ENCODE peak calls at places on chromosomes 11 and 22, in five cellular contexts. One of them, this sample, is unnamed.
A peak's percentile ranks its signal among the peaks of the same experiment; 100 is the strongest.

GRCh38 chr11:119468511-119468910 is 45.5 kb upstream of the THY1 start:
- DNase-seq in endothelial cell of umbilical vein: no peak
- DNase-seq in transverse colon: no peak
- DNase-seq in right atrium auricular region: peak; percentile 34
- DNase-seq in cardiac muscle cell: no peak
- DNase-seq in this sample: no peak

GRCh38 chr22:38110863-38111852 is 674 bp upstream of the BAIAP2L2 start:
- DNase-seq in transverse colon: peak; percentile 81
- DNase-seq in right atrium auricular region: no peak
- DNase-seq in cardiac muscle cell: no peak
- DNase-seq in endothelial cell of umbilical vein: no peak
- DNase-seq in this sample: no peak

GRCh38 chr22:30047364-30047738 is 32.9 kb upstream of the HORMAD2 start:
- DNase-seq in cardiac muscle cell: no peak
- DNase-seq in transverse colon: no peak
- DNase-seq in right atrium auricular region: no peak
- DNase-seq in endothelial cell of umbilical vein: no peak
- DNase-seq in this sample: peak; percentile 26

GRCh38 chr11:114080219-114080618 is 20.7 kb downstream of the ZBTB16 start:
- DNase-seq in endothelial cell of umbilical vein: peak; percentile 80
- DNase-seq in cardiac muscle cell: no peak
- DNase-seq in right atrium auricular region: no peak
- DNase-seq in transverse colon: no peak
- DNase-seq in this sample: peak; percentile 67

GRCh38 chr11:43681543-43681942 is 1.0 kb downstream of the HSD17B12 start:
- DNase-seq in right atrium auricular region: no peak
- DNase-seq in endothelial cell of umbilical vein: no peak
- DNase-seq in transverse colon: no peak
- DNase-seq in cardiac muscle cell: peak; percentile 13
- DNase-seq in this sample: no peak

GRCh38 chr22:39502109-39502788 is at the start of gene MIEF1:
- DNase-seq in transverse colon: peak; percentile 99
- DNase-seq in cardiac muscle cell: peak; percentile 98
- DNase-seq in endothelial cell of umbilical vein: peak; percentile 96
- DNase-seq in right atrium auricular region: peak; percentile 98
- DNase-seq in this sample: peak; percentile 98

GRCh38 chr11:117328414-117329010 is 858 bp downstream of the CEP164 start:
- DNase-seq in cardiac muscle cell: peak; percentile 74
- DNase-seq in endothelial cell of umbilical vein: peak; percentile 67
- DNase-seq in transverse colon: peak; percentile 28
- DNase-seq in right atrium auricular region: peak; percentile 72
- DNase-seq in this sample: peak; percentile 41

GRCh38 chr11:120771551-120772060 is 252.3 kb upstream of the TBCEL start:
- DNase-seq in endothelial cell of umbilical vein: no peak
- DNase-seq in cardiac muscle cell: no peak
- DNase-seq in transverse colon: no peak
- DNase-seq in right atrium auricular region: peak; percentile 5
- DNase-seq in this sample: no peak

GRCh38 chr22:48695731-48696305 is 1131.9 kb downstream of the BRD1 start:
- DNase-seq in endothelial cell of umbilical vein: no peak
- DNase-seq in transverse colon: no peak
- DNase-seq in cardiac muscle cell: no peak
- DNase-seq in right atrium auricular region: no peak
- DNase-seq in this sample: no peak

GRCh38 chr11:64768300-64768694 is 8.5 kb upstream of the PYGM start:
- DNase-seq in transverse colon: no peak
- DNase-seq in cardiac muscle cell: no peak
- DNase-seq in endothelial cell of umbilical vein: no peak
- DNase-seq in right atrium auricular region: no peak
- DNase-seq in this sample: no peak
- H3K27ac ChIP-seq in transverse colon: no peak overlapping the region
- H3K27ac ChIP-seq in cardiac muscle cell: peak overlapping the region; percentile 13
- H3K27ac ChIP-seq in endothelial cell of umbilical vein: no peak overlapping the region
- H3K27ac ChIP-seq in right atrium auricular region: no peak overlapping the region
- H3K27ac ChIP-seq in this sample: no peak overlapping the region

DNA sequence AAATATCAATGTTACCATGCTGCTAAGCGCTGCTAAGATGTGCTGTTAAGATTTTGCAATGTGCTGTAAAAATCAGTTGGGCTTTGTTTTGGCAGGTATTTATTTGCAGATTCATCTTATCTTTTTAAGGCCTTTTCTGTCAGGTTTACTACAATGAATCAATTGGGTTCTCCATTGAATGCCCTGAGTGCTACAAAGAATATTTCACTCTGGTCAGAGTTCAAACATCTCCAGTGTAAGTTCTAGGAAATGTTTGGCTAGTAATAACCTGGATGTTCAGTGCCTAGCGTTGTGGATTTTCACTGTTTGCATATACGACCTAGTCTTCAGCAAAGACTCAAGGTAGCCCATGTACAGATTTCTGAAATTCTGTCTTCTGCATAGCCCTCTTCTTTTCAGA is 36.0 kb downstream of the RSF1 start:
- DNase-seq in transverse colon: no peak
- DNase-seq in endothelial cell of umbilical vein: no peak
- DNase-seq in right atrium auricular region: no peak
- DNase-seq in cardiac muscle cell: no peak
- DNase-seq in this sample: no peak
- H3K4me1 ChIP-seq in transverse colon: no peaks in the 10 kb centered on the region
- H3K4me1 ChIP-seq in endothelial cell of umbilical vein: no peaks in the 10 kb centered on the region
- H3K4me1 ChIP-seq in right atrium auricular region: no peaks in the 10 kb centered on the region
- H3K4me1 ChIP-seq in cardiac muscle cell: peaks cover 7% of the 10 kb centered on the region
- H3K4me1 ChIP-seq in this sample: no peaks in the 10 kb centered on the region

GRCh38 chr22:22235564-22235963 is 9.0 kb upstream of the VPREB1 start:
- DNase-seq in right atrium auricular region: no peak
- DNase-seq in transverse colon: peak; percentile 46
- DNase-seq in cardiac muscle cell: no peak
- DNase-seq in endothelial cell of umbilical vein: peak; percentile 22
- DNase-seq in this sample: peak; percentile 48
- H3K9me3 ChIP-seq in right atrium auricular region: no peaks in the 10 kb centered on the region
- H3K9me3 ChIP-seq in transverse colon: no peaks in the 10 kb centered on the region
- H3K9me3 ChIP-seq in cardiac muscle cell: no peaks in the 10 kb centered on the region
- H3K9me3 ChIP-seq in endothelial cell of umbilical vein: no peaks in the 10 kb centered on the region
- H3K9me3 ChIP-seq in this sample: no peaks in the 10 kb centered on the region

GRCh38 chr22:36727927-36728488 is 24.5 kb upstream of the CACNG2 start:
- DNase-seq in right atrium auricular region: no peak
- DNase-seq in endothelial cell of umbilical vein: no peak
- DNase-seq in cardiac muscle cell: no peak
- DNase-seq in transverse colon: no peak
- DNase-seq in this sample: no peak
- H3K27ac ChIP-seq in right atrium auricular region: no peak overlapping the region
- H3K27ac ChIP-seq in endothelial cell of umbilical vein: no peak overlapping the region
- H3K27ac ChIP-seq in cardiac muscle cell: no peak overlapping the region
- H3K27ac ChIP-seq in transverse colon: no peak overlapping the region
- H3K27ac ChIP-seq in this sample: no peak overlapping the region

GRCh38 chr11:9396310-9396709 is 11.9 kb downstream of the IPO7 start:
- DNase-seq in cardiac muscle cell: no peak
- DNase-seq in transverse colon: no peak
- DNase-seq in right atrium auricular region: no peak
- DNase-seq in endothelial cell of umbilical vein: no peak
- DNase-seq in this sample: no peak

GRCh38 chr11:9399466-9399865 is 15.0 kb downstream of the IPO7 start:
- DNase-seq in endothelial cell of umbilical vein: no peak
- DNase-seq in transverse colon: no peak
- DNase-seq in right atrium auricular region: no peak
- DNase-seq in cardiac muscle cell: no peak
- DNase-seq in this sample: no peak

GRCh38 chr11:9397746-9398680 is 13.6 kb downstream of the IPO7 start:
- DNase-seq in endothelial cell of umbilical vein: no peak
- DNase-seq in transverse colon: no peak
- DNase-seq in right atrium auricular region: no peak
- DNase-seq in cardiac muscle cell: no peak
- DNase-seq in this sample: no peak

DNA sequence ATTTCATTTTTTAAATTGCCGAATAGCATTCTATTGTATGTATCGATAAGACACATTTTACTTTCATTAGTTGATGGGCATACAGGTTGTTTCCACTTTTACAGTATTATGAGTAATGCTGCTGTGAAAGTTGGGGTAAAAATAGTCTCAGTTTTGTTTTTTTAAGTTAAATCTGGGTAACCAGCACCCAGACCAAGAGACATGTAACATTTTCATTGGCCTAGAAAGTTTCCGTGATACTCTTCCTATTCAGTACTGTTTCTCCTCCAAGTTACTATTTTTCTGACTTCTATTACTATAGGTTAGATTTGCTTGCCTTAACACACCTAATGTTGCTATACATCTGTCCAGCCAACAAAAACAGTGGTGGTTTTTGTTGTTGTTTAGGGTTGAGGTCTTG is 12.3 kb downstream of the IPO7 start:
- DNase-seq in cardiac muscle cell: no peak
- DNase-seq in endothelial cell of umbilical vein: no peak
- DNase-seq in right atrium auricular region: no peak
- DNase-seq in transverse colon: no peak
- DNase-seq in this sample: no peak
- H3K4me1 ChIP-seq in cardiac muscle cell: no peaks in the 10 kb centered on the region
- H3K4me1 ChIP-seq in endothelial cell of umbilical vein: no peaks in the 10 kb centered on the region
- H3K4me1 ChIP-seq in right atrium auricular region: no peaks in the 10 kb centered on the region
- H3K4me1 ChIP-seq in transverse colon: no peaks in the 10 kb centered on the region
- H3K4me1 ChIP-seq in this sample: peaks cover 4% of the 10 kb centered on the region

GRCh38 chr11:101082813-101083212 is 46.8 kb downstream of the PGR start:
- DNase-seq in endothelial cell of umbilical vein: no peak
- DNase-seq in transverse colon: no peak
- DNase-seq in cardiac muscle cell: no peak
- DNase-seq in right atrium auricular region: no peak
- DNase-seq in this sample: no peak
- H3K9me3 ChIP-seq in endothelial cell of umbilical vein: no peaks in the 10 kb centered on the region
- H3K9me3 ChIP-seq in transverse colon: no peaks in the 10 kb centered on the region
- H3K9me3 ChIP-seq in cardiac muscle cell: no peaks in the 10 kb centered on the region
- H3K9me3 ChIP-seq in right atrium auricular region: peaks cover 29% of the 10 kb centered on the region
- H3K9me3 ChIP-seq in this sample: no peaks in the 10 kb centered on the region

This sample was measured in thyroid gland.